ENCODE peak calls at places on chromosome 19, in seven cellular contexts. P, C, E, K, J, V and D are unnamed samples.
A peak's percentile ranks its signal among the peaks of the same experiment; 100 is the strongest.

GRCh38 chr19:548841-549830 is 5.3 kb downstream of the GZMM start:
- DNase-seq in E (no peak), V (no peak), P (no peak), C (no peak), K (no peak), J (no peak), D (no peak)

GRCh38 chr19:45785097-45785496 is 2.8 kb upstream of the DMPK start:
- DNase-seq in P (no peak), C (no peak), V (no peak), J (no peak), E (no peak), K (no peak), D (no peak)

GRCh38 chr19:17491287-17491686 is 20.2 kb upstream of the PGLS start:
- DNase-seq in K (no peak), J (no peak), P (no peak), E (no peak), C (peak; percentile 35), V (no peak), D (no peak)

GRCh38 chr19:50759886-50760285 is 10.4 kb upstream of the GPR32 start:
- DNase-seq in V (no peak), P (no peak), J (no peak), E (peak; percentile 72), C (no peak), K (no peak), D (peak; percentile 5)

GRCh38 chr19:4970558-4971423 is 1.9 kb downstream of the KDM4B start:
- DNase-seq in K (no peak), E (no peak), C (no peak), J (peak; percentile 84), P (no peak), V (no peak), D (peak; percentile 12)

GRCh38 chr19:48836089-48837017 is at the start of gene HSD17B14:
- DNase-seq in K (peak; percentile 80), P (no peak), J (no peak), V (no peak), C (peak; percentile 49), E (peak; percentile 84), D (no peak)

GRCh38 chr19:10981496-10981895 is 20.7 kb downstream of the SMARCA4 start:
- DNase-seq in E (no peak), P (no peak), J (no peak), V (no peak), C (peak; percentile 14), K (no peak), D (no peak)

GRCh38 chr19:55117063-55117635 is 288 bp downstream of the PPP1R12C start:
- DNase-seq in P (peak; percentile 8), V (no peak), K (no peak), J (peak; percentile 90), E (no peak), C (no peak), D (no peak)

GRCh38 chr19:45442927-45443461 is 19.3 kb upstream of the ERCC1 start:
- DNase-seq in V (no peak), J (peak; percentile 84), K (peak; percentile 80), E (peak; percentile 93), P (no peak), C (peak; percentile 44), D (no peak)

GRCh38 chr19:54646331-54646841 is 16.1 kb downstream of the LILRB1 start:
- DNase-seq in C (no peak), E (no peak), V (no peak), J (no peak), P (no peak), K (no peak), D (no peak)

GRCh38 chr19:13887529-13887928 is 10.6 kb downstream of the NANOS3 start:
- DNase-seq in E (no peak), V (no peak), C (peak; percentile 17), K (no peak), J (no peak), P (no peak), D (no peak)

GRCh38 chr19:35777411-35777841 is 2.1 kb downstream of the ARHGAP33 start:
- DNase-seq in E (no peak), J (no peak), K (no peak), P (no peak), C (no peak), V (no peak), D (no peak)